ENCODE peak calls at places on chromosome 3, in seven cellular contexts. S is prostate gland, I is GM12891, V is HCT116, G is transverse colon, R is HepG2, T is stomach. K is an unnamed sample.

GRCh38 chr3:113287818-113288648 is 76.7 kb downstream of the BOC start:
- DNase-seq in S (peak), I (no peak), V (peak), G (peak), R (peak), T (no peak), K (no peak)

GRCh38 chr3:118564800-118565199 is 469.8 kb downstream of the IGSF11 start:
- DNase-seq in S (no peak), I (no peak), V (no peak), G (no peak), R (no peak), T (no peak), K (no peak)

GRCh38 chr3:129211772-129212171 is 28.1 kb upstream of the CNBP start:
- DNase-seq in S (no peak), I (no peak), V (peak), G (peak), R (peak), T (peak), K (peak)

GRCh38 chr3:5806192-5806591 is 618.7 kb downstream of the EDEM1 start:
- DNase-seq in S (no peak), I (no peak), V (no peak), G (no peak), R (no peak), T (no peak), K (no peak)

GRCh38 chr3:162569314-162569713 is 1072.7 kb downstream of the OTOL1 start:
- DNase-seq in S (no peak), I (no peak), V (no peak), G (no peak), R (peak), T (no peak), K (no peak)

GRCh38 chr3:10338164-10338470 is 17.2 kb upstream of the SEC13 start:
- DNase-seq in S (no peak), I (no peak), V (no peak), G (no peak), R (no peak), T (no peak), K (no peak)

GRCh38 chr3:138365253-138365555 is 16.8 kb downstream of the MRAS start:
- DNase-seq in S (no peak), I (no peak), V (no peak), G (no peak), R (no peak), T (no peak), K (no peak)

GRCh38 chr3:138842483-138843188 is 7.9 kb upstream of the PIK3CB start:
- DNase-seq in S (no peak), I (peak), V (no peak), G (no peak), R (no peak), T (no peak), K (no peak)

GRCh38 chr3:127697531-127698240 is 24.9 kb downstream of the ABTB1 start:
- DNase-seq in S (peak), I (peak), V (peak), G (peak), R (peak), T (peak), K (no peak)

GRCh38 chr3:66534304-66534703 is 33.5 kb upstream of the LRIG1 start:
- DNase-seq in S (no peak), I (no peak), V (no peak), G (no peak), R (no peak), T (no peak), K (no peak)

GRCh38 chr3:129425213-129425612 is 3.2 kb downstream of the EFCAB12 start:
- DNase-seq in S (no peak), I (no peak), V (no peak), G (no peak), R (no peak), T (no peak), K (no peak)

GRCh38 chr3:128685001-128685726 is 34.5 kb upstream of the RPN1 start:
- DNase-seq in S (no peak), I (no peak), V (no peak), G (no peak), R (no peak), T (no peak), K (no peak)

GRCh38 chr3:193940526-193940925 is 195.4 kb upstream of the HES1 start:
- DNase-seq in S (no peak), I (no peak), V (no peak), G (no peak), R (no peak), T (no peak), K (no peak)

GRCh38 chr3:107404727-107405519 is 27.7 kb downstream of the CCDC54 start:
- DNase-seq in S (no peak), I (no peak), V (no peak), G (no peak), R (no peak), T (no peak), K (no peak)

GRCh38 chr3:107407355-107407754 is 30.1 kb downstream of the CCDC54 start:
- DNase-seq in S (no peak), I (no peak), V (no peak), G (no peak), R (no peak), T (no peak), K (no peak)

DNA sequence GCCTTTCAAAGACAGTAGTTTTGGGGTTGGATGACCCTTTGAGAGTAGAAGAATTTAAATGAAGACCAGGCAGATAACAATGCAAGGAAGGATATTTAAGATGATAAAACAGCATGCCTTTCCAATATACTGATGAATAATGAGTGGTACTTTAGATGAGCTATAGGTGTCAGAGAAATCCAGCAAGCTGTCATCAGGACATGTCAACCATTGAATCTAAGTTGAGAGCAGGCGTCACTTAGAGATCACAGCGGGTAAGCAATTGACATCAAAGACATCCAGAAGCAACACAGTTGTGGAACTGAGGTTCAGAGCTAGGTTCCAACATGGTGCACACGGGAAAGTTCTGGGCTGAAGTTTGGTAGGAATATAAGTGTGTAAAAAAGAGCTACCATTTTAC is 25.0 kb downstream of the CCDC54 start:
- DNase-seq in S (no peak), I (no peak), V (no peak), G (no peak), R (no peak), T (no peak), K (no peak)
- TF ChIP-seq POLR2AphosphoS5 in S (no peak), I (no peak), V (no peak), G (no peak), R (no peak), T (no peak), K (no peak)

GRCh38 chr3:97872209-97873042 is 50.6 kb downstream of the CRYBG3 start:
- DNase-seq in S (no peak), I (no peak), V (no peak), G (no peak), R (no peak), T (no peak), K (no peak)
- TF ChIP-seq POLR2AphosphoS5 in S (no peak), I (no peak), V (no peak), G (no peak), R (no peak), T (no peak), K (no peak)

GRCh38 chr3:184320099-184320445 is 5.7 kb downstream of the EIF4G1 start:
- DNase-seq in S (peak), I (no peak), V (peak), G (peak), R (peak), T (peak), K (peak)
- TF ChIP-seq POLR2AphosphoS5 in S (peak), I (no peak), V (peak), G (peak), R (no peak), T (peak), K (peak)

GRCh38 chr3:50568947-50569749 is at the start of gene HEMK1:
- DNase-seq in S (peak), I (peak), V (peak), G (peak), R (peak), T (peak), K (peak)
- TF ChIP-seq POLR2AphosphoS5 in S (peak), I (peak), V (peak), G (peak), R (peak), T (peak), K (peak)

GRCh38 chr3:98733778-98734281 is 29.3 kb upstream of the ST3GAL6 start:
- DNase-seq in S (peak), I (no peak), V (no peak), G (peak), R (peak), T (no peak), K (no peak)
- TF ChIP-seq POLR2AphosphoS5 in S (peak), I (no peak), V (no peak), G (no peak), R (peak), T (no peak), K (no peak)

GRCh38 chr3:39716849-39717248 is 92.6 kb upstream of the MYRIP start:
- DNase-seq in S (peak), I (no peak), V (no peak), G (no peak), R (no peak), T (no peak), K (no peak)

GRCh38 chr3:39724233-39724846 is 85.1 kb upstream of the MYRIP start:
- DNase-seq in S (no peak), I (no peak), V (no peak), G (no peak), R (no peak), T (no peak), K (no peak)

GRCh38 chr3:39721076-39721475 is 88.3 kb upstream of the MYRIP start:
- DNase-seq in S (no peak), I (no peak), V (no peak), G (no peak), R (no peak), T (no peak), K (no peak)

DNA sequence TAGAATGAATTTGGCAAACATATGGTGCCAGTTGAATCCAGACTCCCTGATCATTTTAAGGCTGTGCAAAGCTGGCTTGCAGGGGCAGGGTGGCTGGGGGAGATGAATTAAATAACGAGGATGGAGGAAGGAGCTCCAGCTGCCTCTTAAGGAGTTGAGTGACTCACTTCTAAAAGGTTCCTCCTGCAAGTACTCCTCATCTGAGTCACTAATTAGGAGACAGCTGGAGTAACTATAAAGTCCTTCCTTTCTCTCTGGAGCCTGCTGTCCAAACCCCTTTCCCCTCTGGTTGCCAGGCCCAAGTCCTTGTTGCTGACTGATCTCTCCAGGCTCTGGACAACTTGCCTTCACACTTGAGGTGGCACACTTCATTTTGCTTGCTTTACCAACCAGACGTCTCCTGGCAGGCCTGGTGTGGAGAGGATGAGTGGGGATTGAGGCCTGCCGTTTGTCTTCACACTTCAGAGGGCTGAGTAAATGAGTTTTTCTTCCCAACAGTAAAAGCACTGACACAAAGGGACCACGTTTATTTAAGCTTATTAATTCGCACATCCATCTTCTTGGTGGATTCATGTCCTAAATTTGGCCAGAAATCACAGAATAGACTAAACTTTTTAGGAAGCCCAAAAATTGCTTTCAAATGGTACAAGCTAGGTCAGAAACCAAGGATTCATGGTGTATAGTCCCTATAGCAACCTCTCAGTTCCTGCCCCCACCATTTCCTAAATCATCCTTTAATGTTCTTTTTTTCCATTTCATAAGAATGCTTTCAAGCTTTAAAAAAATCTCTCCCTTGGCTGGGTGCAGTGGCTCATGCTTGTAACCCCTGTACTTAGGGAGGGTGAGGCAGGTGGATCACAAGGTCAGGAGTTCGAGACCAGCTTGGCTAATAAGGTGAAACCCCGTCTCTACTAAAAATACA is 90.5 kb upstream of the MYRIP start:
- DNase-seq in S (no peak), I (no peak), V (no peak), G (no peak), R (no peak), T (no peak), K (no peak)
- TF ChIP-seq POLR2AphosphoS5 in S (no peak), I (no peak), V (no peak), G (no peak), R (no peak), T (no peak), K (no peak)

DNA sequence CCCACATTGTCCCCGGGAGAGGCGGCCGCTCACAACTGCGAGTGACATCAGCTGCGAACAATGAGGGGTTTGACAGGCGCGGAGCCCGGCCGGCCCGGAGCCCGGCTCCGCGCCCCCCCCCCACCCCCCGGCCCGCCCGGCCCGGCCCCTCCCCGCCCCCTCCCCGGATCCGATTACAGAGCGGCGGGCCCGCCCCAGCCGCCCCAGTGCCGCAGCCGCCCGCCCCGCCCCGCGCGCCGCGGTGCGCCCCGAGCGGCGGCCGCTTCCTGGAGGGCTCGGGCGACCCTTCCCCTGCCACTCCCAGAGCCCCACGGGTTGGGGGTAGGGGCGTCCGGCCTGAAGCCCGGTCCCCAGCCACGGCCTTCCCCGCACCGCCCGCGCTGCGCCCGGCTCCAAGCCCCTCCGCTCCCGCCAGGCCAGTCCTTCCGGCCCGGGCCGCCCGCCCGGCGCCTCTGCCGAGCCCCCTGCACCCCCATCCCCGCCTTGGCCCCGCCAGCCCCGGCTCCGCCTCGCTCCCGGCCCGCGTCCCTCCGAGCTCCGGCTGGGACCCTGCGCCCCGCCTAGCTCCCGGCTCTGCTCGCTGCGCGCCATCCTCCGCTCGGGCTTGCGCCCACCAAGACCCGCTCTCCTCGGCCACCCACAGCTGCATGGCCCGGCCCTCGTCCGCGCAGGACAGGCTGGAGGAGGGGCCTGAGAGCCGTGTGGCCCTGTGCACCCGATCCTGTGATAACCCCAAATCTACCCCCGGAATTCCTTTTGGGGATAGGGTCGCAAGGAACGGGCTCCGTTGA is at the start of gene PCBP4:
- DNase-seq in S (peak), I (peak), V (no peak), G (peak), R (peak), T (peak), K (peak)
- TF ChIP-seq POLR2AphosphoS5 in S (no peak), I (no peak), V (peak), G (peak), R (no peak), T (peak), K (no peak)